ENCODE peak calls at places on chromosomes 5 and 9, in six cellular contexts. H is NCI-H1092; S is natural killer cell treated with Interleukin-12 subunit alpha and Interleukin-12 subunit beta and Interleukin-15 and Interleukin-18, amount 100 ng/mL, for 72 hours; W is cardiac fibroblast; X is foreskin fibroblast; T is iPS DF 6.9. N is an unnamed sample.

GRCh38 chr5:139910901-139911300 is 115.3 kb downstream of the PSD2 start:
- DNase-seq in H (no peak), X (no peak), W (no peak), T (no peak), S (no peak), N (no peak)

GRCh38 chr5:142677212-142677611 is 8.7 kb downstream of the FGF1 start:
- DNase-seq in W (peak), S (no peak), T (no peak), X (peak), H (no peak), N (no peak)

GRCh38 chr5:72386639-72387038 is 66.5 kb downstream of the PTCD2 start:
- DNase-seq in T (no peak), H (no peak), S (no peak), X (no peak), W (no peak), N (no peak)

GRCh38 chr5:6435356-6435755 is 13.3 kb upstream of the UBE2QL1 start:
- DNase-seq in H (no peak), X (no peak), W (peak), T (no peak), S (no peak), N (no peak)

GRCh38 chr5:79924936-79925893 is 65.8 kb downstream of the MTX3 start:
- DNase-seq in T (no peak), X (peak), H (no peak), S (no peak), W (peak), N (peak)

GRCh38 chr9:71703172-71703872 is 65.0 kb downstream of the CEMIP2 start:
- DNase-seq in S (no peak), H (no peak), T (no peak), X (peak), W (peak), N (no peak)

GRCh38 chr9:22117511-22118388 is 108.6 kb upstream of the CDKN2B start:
- DNase-seq in X (peak), T (no peak), S (no peak), H (no peak), W (peak), N (no peak)

GRCh38 chr5:9318031-9318430 is 227.8 kb downstream of the SEMA5A start:
- DNase-seq in T (no peak), X (no peak), H (no peak), W (no peak), S (no peak), N (no peak)

GRCh38 chr9:96031366-96031824 is 155.9 kb downstream of the ERCC6L2 start:
- DNase-seq in W (no peak), H (peak), X (peak), T (no peak), S (no peak), N (no peak)

GRCh38 chr5:172939045-172939444 is 20.2 kb upstream of the RPL26L1 start:
- DNase-seq in X (peak), H (no peak), W (peak), T (no peak), S (no peak), N (peak)

GRCh38 chr5:170467000-170467707 is 36.7 kb upstream of the KCNIP1 start:
- DNase-seq in T (no peak), S (no peak), W (peak), X (peak), H (no peak), N (no peak)

GRCh38 chr5:56950626-56951130 is 1.2 kb downstream of the MIER3 start:
- DNase-seq in X (peak), T (no peak), S (no peak), W (peak), H (no peak), N (no peak)

GRCh38 chr5:179599973-179600372 is 23.5 kb downstream of the HNRNPH1 start:
- DNase-seq in W (no peak), X (no peak), H (no peak), T (no peak), S (no peak), N (no peak)

GRCh38 chr9:10479172-10479571 is 133.6 kb downstream of the PTPRD start:
- DNase-seq in X (no peak), H (no peak), S (no peak), W (no peak), T (no peak), N (peak)

GRCh38 chr5:74542477-74542876 is 98.1 kb downstream of the ENC1 start:
- DNase-seq in T (no peak), W (peak), X (peak), H (no peak), S (no peak), N (no peak)

GRCh38 chr9:112059145-112059979 is 115.7 kb downstream of the SUSD1 start:
- DNase-seq in W (peak), H (no peak), X (peak), S (no peak), T (no peak), N (no peak)

GRCh38 chr9:116984111-116984510 is 297.0 kb downstream of the TRIM32 start:
- DNase-seq in T (no peak), W (no peak), X (no peak), H (no peak), S (no peak), N (no peak)

GRCh38 chr5:32680183-32680582 is 30.9 kb upstream of the NPR3 start:
- DNase-seq in X (no peak), T (no peak), H (no peak), S (no peak), W (no peak), N (no peak)

GRCh38 chr5:123223906-123224305 is 134.9 kb downstream of the PRDM6 start:
- DNase-seq in W (peak), X (peak), T (no peak), S (no peak), H (no peak), N (no peak)

GRCh38 chr5:144812770-144813169 is 642.1 kb downstream of the KCTD16 start:
- DNase-seq in S (no peak), X (peak), H (no peak), T (no peak), W (peak), N (no peak)

GRCh38 chr5:118832974-118833373 is 155.4 kb downstream of the DTWD2 start:
- DNase-seq in W (no peak), T (no peak), X (no peak), S (no peak), H (no peak), N (no peak)

GRCh38 chr5:95720094-95720793 is 10.9 kb upstream of the RHOBTB3 start:
- DNase-seq in T (no peak), X (no peak), W (no peak), H (no peak), S (no peak), N (no peak)

GRCh38 chr9:84278131-84278530 is 62.4 kb downstream of the SLC28A3 start:
- DNase-seq in T (no peak), S (no peak), W (peak), X (peak), H (no peak), N (no peak)

GRCh38 chr9:136996361-136997281 is at the start of gene CLIC3:
- DNase-seq in W (no peak), X (peak), H (no peak), S (peak), T (no peak), N (peak)

GRCh38 chr9:135328485-135329417 is 150.8 kb upstream of the PPP1R26 start:
- DNase-seq in W (no peak), T (no peak), S (no peak), H (no peak), X (no peak), N (no peak)

GRCh38 chr5:172043822-172044221 is 37.4 kb upstream of the FBXW11 start:
- DNase-seq in H (no peak), T (no peak), W (no peak), X (no peak), S (no peak), N (no peak)

GRCh38 chr5:172688735-172689572 is 47.9 kb downstream of the NEURL1B start:
- DNase-seq in S (no peak), W (no peak), H (no peak), T (no peak), X (peak), N (peak)

GRCh38 chr9:86705474-86705873 is 241.8 kb downstream of the GAS1 start:
- DNase-seq in S (no peak), T (no peak), X (peak), W (peak), H (no peak), N (no peak)